ENCODE peak calls at places on chromosomes 3 and 15, in seven cellular contexts. K is Peyer's patch; I is HFFc6; S is esophagus squamous epithelium; O is A673; H is CD4-positive, alpha-beta T cell; J is type B pancreatic cell. Q is an unnamed sample.

GRCh38 chr15:66139816-66140215 is 113.7 kb downstream of the MEGF11 start:
- DNase-seq in H (no peak), K (no peak), S (no peak), O (no peak), J (no peak), I (no peak), Q (no peak)

GRCh38 chr3:169308654-169309325 is 354.7 kb downstream of the MECOM start:
- DNase-seq in I (no peak), H (no peak), S (no peak), O (no peak), K (no peak), J (no peak), Q (no peak)

GRCh38 chr3:42685891-42686820 is 819 bp downstream of the KLHL40 start:
- DNase-seq in I (no peak), S (no peak), K (peak), J (no peak), H (no peak), O (no peak), Q (no peak)

GRCh38 chr3:127420825-127421224 is 133.0 kb upstream of the PRR20G start:
- DNase-seq in K (no peak), S (no peak), J (no peak), O (no peak), I (no peak), H (no peak), Q (no peak)

GRCh38 chr3:100797921-100798491 is 88.7 kb downstream of the TFG start:
- DNase-seq in O (peak), K (no peak), H (no peak), S (no peak), I (no peak), J (no peak), Q (no peak)

GRCh38 chr3:161042023-161042501 is 63.1 kb downstream of the B3GALNT1 start:
- DNase-seq in J (no peak), H (no peak), K (no peak), I (peak), S (no peak), O (no peak), Q (no peak)

GRCh38 chr15:65426216-65426853 is 3.6 kb upstream of the IGDCC4 start:
- DNase-seq in S (no peak), O (no peak), I (no peak), K (no peak), H (no peak), J (no peak), Q (no peak)

GRCh38 chr15:84889991-84890669 is 5.7 kb downstream of the SLC28A1 start:
- DNase-seq in K (no peak), S (no peak), I (no peak), H (no peak), O (no peak), J (no peak), Q (no peak)

GRCh38 chr3:11323827-11324226 is 51.6 kb downstream of the ATG7 start:
- DNase-seq in K (no peak), H (no peak), S (no peak), I (no peak), J (no peak), O (peak), Q (no peak)

GRCh38 chr15:53843166-53843565 is 83.7 kb upstream of the WDR72 start:
- DNase-seq in I (no peak), H (no peak), K (no peak), J (no peak), S (no peak), O (no peak), Q (no peak)

GRCh38 chr3:195011231-195011834 is 259.6 kb downstream of the XXYLT1 start:
- DNase-seq in O (no peak), I (no peak), S (no peak), J (no peak), H (no peak), K (no peak), Q (no peak)

GRCh38 chr3:185149591-185149990 is 3.3 kb downstream of the C3orf70 start:
- DNase-seq in S (no peak), O (no peak), H (no peak), J (no peak), I (no peak), K (no peak), Q (no peak)

GRCh38 chr15:63334821-63335220 is 46.8 kb downstream of the CA12 start:
- DNase-seq in I (no peak), H (no peak), S (no peak), K (no peak), J (no peak), O (no peak), Q (no peak)

GRCh38 chr3:11655188-11655928 is 11.6 kb upstream of the VGLL4 start:
- DNase-seq in K (no peak), I (no peak), O (peak), H (no peak), J (no peak), S (no peak), Q (no peak)

GRCh38 chr15:80736571-80736970 is 41.5 kb downstream of the ABHD17C start:
- DNase-seq in I (no peak), H (no peak), J (no peak), O (peak), S (no peak), K (no peak), Q (no peak)

GRCh38 chr3:164208026-164208425 is 870.3 kb downstream of the SI start:
- DNase-seq in K (no peak), O (no peak), J (no peak), I (no peak), S (no peak), H (no peak), Q (no peak)

GRCh38 chr15:75869446-75869845 is 26.2 kb downstream of the UBE2Q2 start:
- DNase-seq in K (no peak), S (no peak), O (no peak), I (no peak), J (no peak), H (no peak), Q (no peak)

DNA sequence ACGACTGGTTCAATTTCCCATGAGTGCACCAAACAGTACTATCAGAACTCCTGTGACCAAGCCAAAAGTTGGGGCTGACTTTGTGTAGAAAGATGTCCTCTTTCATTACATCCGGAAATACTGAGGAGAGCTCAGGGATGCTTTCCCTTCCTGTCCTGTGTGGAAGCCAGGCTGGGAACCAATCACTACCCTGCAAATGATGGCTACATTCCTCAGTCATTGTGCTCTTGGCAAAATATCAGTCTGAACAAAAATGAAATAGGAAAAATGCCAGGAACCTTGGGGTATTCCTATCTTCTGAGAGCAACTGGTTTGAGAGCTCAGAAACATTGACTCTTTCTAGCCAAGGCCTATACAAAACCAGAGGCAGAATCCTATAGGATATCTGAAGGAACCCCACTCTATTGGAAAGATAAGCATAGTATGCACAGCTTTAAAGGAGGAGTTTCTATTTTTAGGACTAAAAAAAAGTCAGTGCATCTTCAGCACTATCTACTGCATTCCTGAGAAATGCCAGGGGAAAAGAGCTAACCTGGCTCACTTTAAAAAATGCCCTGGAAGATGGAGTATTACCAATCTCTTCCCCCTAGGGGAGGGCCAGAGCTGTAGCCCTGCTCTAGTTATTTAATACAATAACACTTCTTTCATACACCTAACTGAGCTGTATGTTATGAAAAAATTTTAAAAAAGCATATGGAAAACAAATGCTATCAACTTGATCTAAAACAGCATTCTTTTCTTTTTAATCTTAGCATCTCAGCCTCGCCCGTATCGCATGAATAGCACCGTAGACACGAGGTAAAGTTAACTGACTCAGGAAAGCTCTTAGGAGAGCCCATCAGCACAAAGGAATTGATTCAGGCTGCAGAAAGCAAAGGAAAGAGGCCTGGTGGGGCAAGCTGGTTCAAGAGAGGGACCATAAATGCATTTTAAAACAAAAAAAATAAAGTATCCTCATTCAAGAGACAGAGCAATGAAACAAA is 50.0 kb downstream of the TGM4 start:
- DNase-seq in H (no peak), J (no peak), O (no peak), S (no peak), K (no peak), I (peak), Q (no peak)
- TF ChIP-seq CTCF in H (no peak), J (no peak), O (no peak), S (no peak), K (no peak), I (peak), Q (no peak)

GRCh38 chr3:166902374-166902773 is 477.7 kb downstream of the ZBBX start:
- DNase-seq in S (no peak), J (no peak), O (no peak), I (no peak), K (no peak), H (no peak), Q (no peak)
- TF ChIP-seq CTCF in S (no peak), J (peak), O (no peak), I (peak), K (no peak), H (no peak), Q (no peak)

DNA sequence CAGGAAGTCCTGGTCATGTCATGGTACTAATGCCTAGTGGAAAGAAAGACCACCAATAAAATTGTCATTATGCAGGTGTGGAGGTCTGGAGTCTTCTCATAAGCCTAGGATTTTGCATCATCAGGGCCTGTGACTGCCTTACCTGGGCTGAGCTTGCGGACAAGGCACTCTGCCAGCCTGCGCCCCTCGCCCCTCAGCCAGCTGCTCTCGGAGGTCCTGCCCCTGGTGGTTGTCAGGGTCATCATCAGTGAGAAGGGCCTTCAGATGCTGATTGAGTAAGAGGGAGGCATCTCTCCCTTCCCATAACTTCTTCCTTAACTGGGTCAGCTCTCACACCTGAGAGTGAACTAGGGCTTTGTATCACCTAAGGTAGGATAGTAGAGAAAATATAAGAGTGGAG is 132.8 kb downstream of the DCLK3 start:
- DNase-seq in O (no peak), J (no peak), K (no peak), I (no peak), H (no peak), S (no peak), Q (no peak)
- TF ChIP-seq CTCF in O (no peak), J (no peak), K (no peak), I (no peak), H (no peak), S (no peak), Q (no peak)

GRCh38 chr15:78023081-78023665 is 54.3 kb downstream of the TBC1D2B start:
- DNase-seq in O (no peak), K (no peak), J (no peak), I (no peak), S (no peak), H (no peak), Q (no peak)

GRCh38 chr15:78021761-78022160 is 55.8 kb downstream of the TBC1D2B start:
- DNase-seq in S (no peak), J (no peak), H (no peak), O (no peak), K (no peak), I (no peak), Q (no peak)

GRCh38 chr15:78020007-78020406 is 57.5 kb downstream of the TBC1D2B start:
- DNase-seq in I (no peak), J (no peak), O (no peak), S (no peak), H (no peak), K (no peak), Q (no peak)

GRCh38 chr15:78024141-78024567 is 53.4 kb downstream of the TBC1D2B start:
- DNase-seq in O (no peak), I (no peak), J (no peak), K (no peak), S (no peak), H (no peak), Q (no peak)

GRCh38 chr15:78024883-78025282 is 52.6 kb downstream of the TBC1D2B start:
- DNase-seq in S (no peak), J (no peak), H (no peak), O (no peak), K (no peak), I (no peak), Q (no peak)
- TF ChIP-seq CTCF in S (no peak), J (no peak), H (no peak), O (no peak), K (no peak), I (no peak), Q (no peak)

GRCh38 chr15:45802140-45802539 is 167.3 kb downstream of the SQOR start:
- DNase-seq in S (no peak), K (no peak), H (no peak), I (no peak), J (no peak), O (no peak), Q (no peak)
- TF ChIP-seq CTCF in S (no peak), K (no peak), H (no peak), I (no peak), J (peak), O (no peak), Q (no peak)

DNA sequence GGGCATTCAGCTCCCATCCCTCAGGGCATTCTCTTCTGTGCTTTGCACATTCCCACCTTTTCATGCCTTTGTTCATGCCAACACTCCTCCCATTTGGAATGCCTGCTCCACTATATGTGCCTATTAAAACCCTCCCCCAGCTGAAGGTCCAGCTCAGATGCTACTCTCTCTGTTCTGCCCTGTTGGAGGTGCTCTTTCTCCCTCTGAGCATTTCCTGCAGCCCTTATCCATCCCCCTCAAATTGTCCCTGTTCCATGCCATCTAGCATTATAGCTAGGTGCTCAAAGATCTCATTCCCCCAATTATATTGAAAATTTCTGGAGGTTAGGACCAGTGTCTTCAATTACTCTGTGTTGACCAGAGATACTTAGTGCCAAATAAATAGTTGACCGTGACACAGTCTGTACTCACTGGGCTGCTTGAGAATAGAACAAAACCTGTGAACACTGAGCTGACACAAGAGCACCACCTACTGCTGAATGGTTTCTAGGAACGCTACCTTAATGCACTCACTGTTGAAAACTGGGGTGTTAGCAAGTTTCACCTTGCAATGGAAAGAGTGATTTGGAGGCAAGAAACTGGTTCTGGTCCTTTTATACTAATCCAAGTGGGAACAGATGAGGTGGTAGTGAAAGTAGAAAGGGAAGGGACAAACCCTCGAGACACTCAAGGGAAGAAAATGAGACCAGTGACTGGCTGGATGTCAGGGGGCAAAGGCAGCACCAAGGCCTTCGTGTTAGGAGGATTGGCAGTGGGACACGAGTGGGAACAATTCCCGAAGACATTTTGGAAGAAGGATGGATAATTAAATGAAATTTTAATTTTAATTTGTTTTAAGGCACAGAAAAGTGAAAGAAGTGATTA is 289.8 kb upstream of the ROPN1 start:
- DNase-seq in H (no peak), S (no peak), I (peak), K (no peak), O (peak), J (no peak), Q (no peak)
- TF ChIP-seq CTCF in H (no peak), S (peak), I (peak), K (peak), O (peak), J (peak), Q (peak)

GRCh38 chr15:45279024-45279697 is 27.1 kb downstream of the SLC28A2 start:
- DNase-seq in K (peak), S (peak), J (peak), H (peak), O (peak), I (peak), Q (peak)
- TF ChIP-seq CTCF in K (no peak), S (no peak), J (no peak), H (no peak), O (no peak), I (no peak), Q (no peak)

GRCh38 chr3:62795978-62796635 is 79.1 kb downstream of the CADPS start:
- DNase-seq in O (no peak), K (no peak), H (no peak), S (no peak), I (no peak), J (no peak), Q (no peak)
- TF ChIP-seq CTCF in O (no peak), K (no peak), H (no peak), S (no peak), I (no peak), J (no peak), Q (no peak)

GRCh38 chr3:14110699-14111098 is 14.0 kb downstream of the CHCHD4 start:
- DNase-seq in K (no peak), J (no peak), H (no peak), I (no peak), S (no peak), O (no peak), Q (no peak)

GRCh38 chr3:14117468-14118399 is 6.9 kb downstream of the CHCHD4 start:
- DNase-seq in H (no peak), K (no peak), I (no peak), J (peak), O (no peak), S (no peak), Q (no peak)

GRCh38 chr3:14118400-14119165 is 6.1 kb downstream of the CHCHD4 start:
- DNase-seq in J (peak), K (no peak), H (no peak), O (peak), I (no peak), S (no peak), Q (no peak)

GRCh38 chr3:14119166-14119510 is 5.5 kb downstream of the CHCHD4 start:
- DNase-seq in O (no peak), K (no peak), H (no peak), I (no peak), S (no peak), J (no peak), Q (no peak)

DNA sequence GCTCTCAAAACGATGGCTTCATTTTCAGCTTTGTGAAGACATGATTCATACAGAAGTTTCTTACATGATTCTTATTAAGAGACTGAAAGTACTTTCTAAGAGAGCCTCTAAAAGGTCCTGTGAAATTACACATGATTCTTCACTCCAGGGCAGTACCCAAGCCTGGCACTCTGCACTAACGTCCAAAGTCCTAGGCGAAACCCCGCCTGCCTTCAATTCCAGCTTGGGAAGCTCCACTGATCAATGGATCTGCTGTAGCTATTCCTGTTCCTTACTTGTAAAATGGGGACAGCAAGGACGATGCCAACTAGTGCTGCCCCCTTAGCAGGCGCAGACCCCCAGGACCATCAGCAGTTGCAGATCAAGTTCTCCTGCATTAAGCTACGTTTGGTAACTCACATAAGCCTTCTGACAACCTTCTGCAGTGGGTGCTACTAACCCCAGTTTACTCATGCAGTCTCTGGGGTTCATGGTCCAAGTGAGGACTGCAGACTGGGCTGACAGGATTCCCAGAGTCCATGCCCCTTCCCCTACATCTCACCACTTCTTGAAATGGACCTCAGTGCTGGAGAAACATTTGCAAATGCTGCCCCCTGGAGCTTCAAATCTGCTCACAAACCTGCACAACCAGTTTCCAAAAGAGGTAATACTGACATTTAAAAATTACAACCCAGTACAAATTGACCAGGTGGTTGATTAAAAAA is 10.6 kb downstream of the CHCHD4 start:
- DNase-seq in I (no peak), J (no peak), S (no peak), K (peak), O (no peak), H (no peak), Q (no peak)
- TF ChIP-seq CTCF in I (peak), J (peak), S (no peak), K (peak), O (peak), H (no peak), Q (no peak)

DNA sequence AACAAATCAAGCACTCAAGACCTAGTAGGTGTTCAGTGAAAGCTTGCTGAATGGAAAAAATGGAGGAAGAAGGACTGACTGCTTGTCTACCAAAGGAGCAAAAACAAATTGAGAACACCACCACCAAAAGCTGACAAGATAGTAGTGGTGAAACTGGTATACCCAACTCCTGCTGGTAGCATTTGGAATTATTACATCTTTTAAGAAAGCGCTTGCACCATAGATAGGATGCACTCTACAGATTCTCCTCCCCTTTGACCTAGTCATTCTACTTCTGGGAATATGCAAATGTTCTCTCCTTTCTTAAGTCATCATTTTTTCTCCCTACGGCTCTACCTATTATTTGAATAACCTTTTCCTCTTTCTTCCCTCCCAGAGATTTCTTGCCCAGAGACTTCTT is 74.8 kb upstream of the TLE3 start:
- DNase-seq in O (no peak), S (no peak), J (no peak), I (no peak), K (no peak), H (no peak), Q (no peak)
- TF ChIP-seq CTCF in O (no peak), S (no peak), J (peak), I (peak), K (no peak), H (no peak), Q (no peak)

Q was measured in vagina.